ENCODE peak calls at places on chromosomes 4 and X, in six cellular contexts. K, X, V, W, T and E are unnamed samples.

GRCh38 chr4:88765729-88766128 is 68.1 kb upstream of the NAP1L5 start:
- DNase-seq in X (peak; percentile 80), T (no peak), K (peak; percentile 84), V (peak; percentile 61), W (peak; percentile 78), E (no peak)

GRCh38 chr4:56627985-56628384 is 53.1 kb downstream of the HOPX start:
- DNase-seq in W (no peak), T (no peak), V (no peak), K (peak; percentile 22), X (no peak), E (no peak)

GRCh38 chrX:21375795-21376069 is 1.5 kb downstream of the CNKSR2 start:
- DNase-seq in K (no peak), T (no peak), W (no peak), V (no peak), X (no peak), E (no peak)

GRCh38 chrX:102155806-102156179 is at the start of gene BEX5:
- DNase-seq in X (no peak), V (peak; percentile 44), K (no peak), W (peak; percentile 28), T (peak; percentile 6), E (peak; percentile 64)

GRCh38 chrX:121132675-121133074 is 85.3 kb downstream of the GLUD2 start:
- DNase-seq in X (no peak), W (no peak), T (no peak), K (no peak), V (no peak), E (no peak)

GRCh38 chr4:31045724-31046318 is 325.7 kb downstream of the PCDH7 start:
- DNase-seq in K (peak; percentile 24), V (no peak), X (peak; percentile 32), W (peak; percentile 65), T (no peak), E (peak; percentile 30)

GRCh38 chr4:137601924-137602323 is 69.6 kb upstream of the PCDH18 start:
- DNase-seq in W (peak; percentile 56), K (peak; percentile 28), V (no peak), T (no peak), X (peak; percentile 13), E (no peak)

GRCh38 chr4:104728380-104729122 is 233.9 kb upstream of the CXXC4 start:
- DNase-seq in K (peak; percentile 83), V (no peak), W (peak; percentile 94), T (no peak), X (peak; percentile 78), E (no peak)

GRCh38 chr4:38499101-38499500 is 164.9 kb upstream of the KLF3 start:
- DNase-seq in X (no peak), T (no peak), W (no peak), K (no peak), V (no peak), E (no peak)

GRCh38 chrX:20740443-20740842 is 473.7 kb upstream of the RPS6KA3 start:
- DNase-seq in T (no peak), W (no peak), K (no peak), V (no peak), X (no peak), E (no peak)

GRCh38 chrX:9724711-9725110 is 40.9 kb downstream of the GPR143 start:
- DNase-seq in X (peak; percentile 50), T (no peak), K (peak; percentile 27), W (no peak), V (no peak), E (no peak)

GRCh38 chrX:7346021-7346420 is 198.1 kb upstream of the PUDP start:
- DNase-seq in K (peak; percentile 73), T (no peak), X (peak; percentile 49), W (peak; percentile 14), V (no peak), E (no peak)

GRCh38 chrX:1031521-1032430 is 180.7 kb downstream of the CRLF2 start:
- DNase-seq in T (no peak), X (no peak), K (no peak), W (no peak), V (no peak), E (no peak)

GRCh38 chr4:189917161-189917891 is 23.3 kb upstream of the FRG1 start:
- DNase-seq in W (no peak), V (no peak), K (no peak), T (no peak), X (no peak), E (no peak)

DNA sequence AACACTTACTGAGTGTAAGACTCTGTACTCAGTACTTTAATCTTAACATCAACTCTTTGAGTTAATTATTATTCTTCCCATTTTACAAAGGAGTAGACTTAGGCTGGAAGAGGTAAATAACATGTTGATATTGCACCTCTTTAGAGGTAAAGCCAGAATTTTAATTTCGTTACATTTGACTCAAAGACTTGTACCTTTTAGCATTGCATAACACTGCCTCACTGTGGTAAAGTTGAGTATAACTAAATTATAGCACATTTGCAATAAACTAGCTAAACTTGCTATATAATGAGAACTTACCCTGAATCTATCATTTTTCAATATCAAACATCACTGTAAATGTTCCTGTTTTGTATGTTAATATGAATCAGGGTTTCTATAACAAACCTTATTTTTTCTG is 218.5 kb downstream of the PRR32 start:
- DNase-seq in W (peak; percentile 6), V (no peak), T (no peak), X (no peak), K (no peak), E (no peak)
- TF ChIP-seq CTCF in W (peak; percentile 38), V (no peak), T (peak; percentile 21), X (no peak), K (no peak), E (no peak)

GRCh38 chr4:76504613-76505465 is 69.8 kb downstream of the SHROOM3 start:
- DNase-seq in K (peak; percentile 63), V (no peak), T (no peak), W (peak; percentile 61), X (peak; percentile 79), E (no peak)
- TF ChIP-seq CTCF in K (peak; percentile 69), V (peak; percentile 77), T (peak; percentile 42), W (peak; percentile 73), X (peak; percentile 48), E (no peak)

GRCh38 chr4:126242679-126243390 is 928.1 kb downstream of the FAT4 start:
- DNase-seq in K (no peak), V (peak; percentile 34), X (peak; percentile 7), W (no peak), T (no peak), E (no peak)

GRCh38 chr4:126238010-126238409 is 923.3 kb downstream of the FAT4 start:
- DNase-seq in T (no peak), X (no peak), K (no peak), W (no peak), V (no peak), E (no peak)

GRCh38 chr4:126247409-126247808 is 932.7 kb downstream of the FAT4 start:
- DNase-seq in T (no peak), V (no peak), K (no peak), X (no peak), W (no peak), E (no peak)

DNA sequence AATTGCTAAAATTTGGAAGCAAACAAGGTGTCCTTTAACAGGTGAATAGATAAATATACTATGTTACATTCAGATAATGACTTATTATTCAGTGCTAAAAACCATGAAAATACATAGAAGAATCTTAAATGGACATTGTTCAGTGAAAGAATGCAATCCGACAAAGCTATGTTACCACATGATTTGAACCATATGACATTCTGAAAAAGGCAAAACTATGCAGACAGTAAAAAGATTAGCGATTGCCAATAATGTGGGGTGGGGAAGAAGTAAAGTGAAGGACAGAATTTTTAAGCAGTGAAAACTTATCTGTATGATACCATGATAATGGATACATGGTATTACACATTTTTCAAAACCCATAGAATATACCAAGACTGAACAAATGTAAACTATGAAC is 926.9 kb downstream of the FAT4 start:
- DNase-seq in K (no peak), V (no peak), X (no peak), T (no peak), W (no peak), E (no peak)
- TF ChIP-seq CTCF in K (no peak), V (no peak), X (no peak), T (no peak), W (no peak), E (no peak)

DNA sequence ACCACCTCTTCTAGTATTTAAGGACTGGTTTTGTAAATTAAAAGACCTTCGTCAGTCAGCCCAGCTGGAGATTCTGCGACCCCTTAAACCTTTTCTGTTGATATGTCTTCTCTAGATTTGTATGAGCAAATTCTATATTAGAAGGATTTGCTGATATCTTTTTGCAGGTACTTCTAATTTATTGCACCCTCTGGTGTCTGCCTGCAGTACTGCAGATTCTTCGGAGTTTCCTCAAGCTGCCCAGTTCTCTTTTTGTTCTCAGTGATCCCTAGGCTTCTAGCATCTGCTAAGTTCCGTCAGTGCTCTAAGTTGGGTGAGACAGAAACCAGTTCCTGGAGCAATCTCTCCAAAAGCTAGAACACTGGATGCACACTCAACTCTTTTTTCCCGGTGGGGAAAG is 545.2 kb downstream of the C4orf33 start:
- DNase-seq in T (no peak), K (peak; percentile 22), X (peak; percentile 68), W (peak; percentile 67), V (peak; percentile 63), E (peak; percentile 50)
- TF ChIP-seq CTCF in T (peak; percentile 74), K (peak; percentile 62), X (peak; percentile 78), W (peak; percentile 75), V (peak; percentile 64), E (peak; percentile 65)

GRCh38 chr4:82839624-82840023 is 41.0 kb upstream of the SCD5 start:
- DNase-seq in W (no peak), T (no peak), V (no peak), X (peak; percentile 38), K (peak; percentile 69), E (no peak)

GRCh38 chr4:82842593-82842992 is 44.0 kb upstream of the SCD5 start:
- DNase-seq in K (peak; percentile 28), W (no peak), V (no peak), X (peak; percentile 39), T (no peak), E (no peak)
- TF ChIP-seq CTCF in K (peak; percentile 37), W (peak; percentile 44), V (no peak), X (peak; percentile 45), T (peak; percentile 7), E (no peak)